ENCODE peak calls at places on chromosomes 4 and X, in nine cellular contexts. F is fibroblast of pulmonary artery; T is CD4-positive, alpha-beta T cell; U is astrocyte of the spinal cord; V is endothelial cell; Z is fibroblast of lung; W is RWPE1; P is NB4; I is osteocyte. H is an unnamed sample.

GRCh38 chr4:137523329-137523728 is 9.0 kb downstream of the PCDH18 start:
- DNase-seq in T (no peak), W (no peak), U (no peak), F (no peak), Z (no peak), P (no peak), V (no peak), I (no peak), H (no peak)

GRCh38 chr4:3767569-3768288 is 1.5 kb downstream of the ADRA2C start:
- DNase-seq in V (peak), T (no peak), W (no peak), F (peak), P (no peak), Z (peak), U (peak), I (no peak), H (peak)

GRCh38 chr4:181756451-181756850 is 486.8 kb upstream of the TENM3 start:
- DNase-seq in P (no peak), I (no peak), W (no peak), Z (no peak), T (no peak), V (no peak), U (no peak), F (no peak), H (no peak)

GRCh38 chr4:147157860-147158701 is 212.4 kb upstream of the TTC29 start:
- DNase-seq in F (peak), Z (peak), W (peak), T (no peak), V (peak), U (peak), P (no peak), I (peak), H (peak)

GRCh38 chr4:138405439-138405838 is 163.3 kb upstream of the SLC7A11 start:
- DNase-seq in W (peak), T (no peak), U (no peak), V (no peak), I (no peak), Z (peak), P (peak), F (peak), H (peak)

GRCh38 chr4:145484240-145484846 is 2.7 kb downstream of the SMAD1 start:
- DNase-seq in T (no peak), P (no peak), I (no peak), Z (no peak), U (no peak), W (no peak), V (no peak), F (no peak), H (no peak)

GRCh38 chrX:102765794-102766193 is 45.3 kb downstream of the GPRASP3 start:
- DNase-seq in P (no peak), F (peak), Z (peak), T (no peak), V (no peak), U (peak), I (no peak), W (no peak), H (peak)

GRCh38 chr4:74628808-74629616 is 165.3 kb downstream of the BTC start:
- DNase-seq in W (no peak), F (no peak), Z (no peak), P (peak), V (no peak), U (no peak), I (no peak), T (no peak), H (peak)

GRCh38 chrX:129750971-129751370 is 12.2 kb downstream of the XPNPEP2 start:
- DNase-seq in Z (no peak), T (no peak), F (no peak), P (no peak), V (no peak), I (no peak), W (no peak), U (no peak), H (peak)

GRCh38 chrX:39772057-39772832 is 325.5 kb downstream of the BCOR start:
- DNase-seq in W (peak), I (no peak), U (peak), Z (peak), T (peak), V (peak), P (peak), F (no peak), H (peak)

GRCh38 chr4:134278675-134279074 is 77.1 kb upstream of the PABPC4L start:
- DNase-seq in P (no peak), V (no peak), U (no peak), I (no peak), T (no peak), F (no peak), Z (peak), W (no peak), H (peak)

GRCh38 chrX:20231598-20231997 is 35.1 kb downstream of the RPS6KA3 start:
- DNase-seq in V (no peak), F (no peak), P (no peak), I (no peak), Z (peak), T (no peak), U (no peak), W (no peak), H (no peak)

GRCh38 chrX:153064061-153064460 is 7.8 kb downstream of the PNMA3 start:
- DNase-seq in T (no peak), W (no peak), V (no peak), U (no peak), F (no peak), P (no peak), Z (no peak), I (no peak), H (no peak)

GRCh38 chr4:151389316-151389715 is 19.7 kb upstream of the FHIP1A start:
- DNase-seq in Z (peak), I (no peak), U (no peak), T (no peak), V (no peak), F (no peak), P (no peak), W (no peak), H (no peak)

GRCh38 chr4:55272576-55272975 is 73.5 kb upstream of the SRD5A3 start:
- DNase-seq in T (no peak), W (no peak), V (no peak), P (no peak), F (no peak), I (no peak), U (no peak), Z (no peak), H (no peak)

GRCh38 chr4:106062452-106062875 is 167.2 kb downstream of the NPNT start:
- DNase-seq in V (no peak), Z (peak), P (no peak), T (no peak), W (peak), U (peak), F (peak), I (no peak), H (peak)

GRCh38 chr4:1406416-1406945 is at the start of gene NKX1-1:
- DNase-seq in V (no peak), T (no peak), W (no peak), Z (no peak), I (no peak), F (no peak), U (no peak), P (no peak), H (no peak)

GRCh38 chr4:5186584-5187170 is 135.4 kb downstream of the STK32B start:
- DNase-seq in T (no peak), I (no peak), Z (no peak), V (no peak), W (no peak), U (no peak), P (no peak), F (no peak), H (no peak)

GRCh38 chr4:3651267-3651846 is 114.8 kb upstream of the ADRA2C start:
- DNase-seq in P (no peak), Z (no peak), I (no peak), U (no peak), T (no peak), V (no peak), W (no peak), F (no peak), H (no peak)

GRCh38 chr4:170591076-170591475 is 501.3 kb upstream of the AADAT start:
- DNase-seq in Z (peak), F (no peak), T (no peak), V (no peak), U (no peak), W (no peak), P (no peak), I (no peak), H (no peak)

GRCh38 chrX:40912576-40912975 is 172.7 kb upstream of the USP9X start:
- DNase-seq in T (no peak), V (no peak), I (no peak), Z (no peak), F (no peak), W (peak), P (no peak), U (no peak), H (no peak)

GRCh38 chrX:154368630-154369452 is 5.6 kb downstream of the FLNA start:
- DNase-seq in I (peak), F (peak), V (no peak), W (peak), Z (peak), P (peak), U (peak), T (peak), H (peak)

GRCh38 chr4:168269879-168270278 is 48.7 kb downstream of the DDX60 start:
- DNase-seq in Z (no peak), T (no peak), W (no peak), U (no peak), P (no peak), V (no peak), F (no peak), I (no peak), H (no peak)

GRCh38 chr4:189305500-189305899 is 635.2 kb upstream of the FRG1 start:
- DNase-seq in F (no peak), T (no peak), V (no peak), P (no peak), I (no peak), W (no peak), U (no peak), Z (no peak), H (no peak)

GRCh38 chr4:82500830-82501229 is 61.0 kb downstream of the TMEM150C start:
- DNase-seq in V (no peak), F (no peak), T (no peak), U (no peak), P (no peak), W (no peak), Z (no peak), I (no peak), H (no peak)

GRCh38 chr4:106614446-106614845 is 245.9 kb upstream of the GIMD1 start:
- DNase-seq in W (no peak), I (no peak), Z (peak), P (no peak), F (no peak), U (peak), T (no peak), V (no peak), H (no peak)

GRCh38 chr4:23035521-23036056 is 342.9 kb downstream of the GBA3 start:
- DNase-seq in Z (no peak), W (no peak), U (no peak), P (no peak), F (no peak), I (no peak), V (no peak), T (no peak), H (no peak)

DNA sequence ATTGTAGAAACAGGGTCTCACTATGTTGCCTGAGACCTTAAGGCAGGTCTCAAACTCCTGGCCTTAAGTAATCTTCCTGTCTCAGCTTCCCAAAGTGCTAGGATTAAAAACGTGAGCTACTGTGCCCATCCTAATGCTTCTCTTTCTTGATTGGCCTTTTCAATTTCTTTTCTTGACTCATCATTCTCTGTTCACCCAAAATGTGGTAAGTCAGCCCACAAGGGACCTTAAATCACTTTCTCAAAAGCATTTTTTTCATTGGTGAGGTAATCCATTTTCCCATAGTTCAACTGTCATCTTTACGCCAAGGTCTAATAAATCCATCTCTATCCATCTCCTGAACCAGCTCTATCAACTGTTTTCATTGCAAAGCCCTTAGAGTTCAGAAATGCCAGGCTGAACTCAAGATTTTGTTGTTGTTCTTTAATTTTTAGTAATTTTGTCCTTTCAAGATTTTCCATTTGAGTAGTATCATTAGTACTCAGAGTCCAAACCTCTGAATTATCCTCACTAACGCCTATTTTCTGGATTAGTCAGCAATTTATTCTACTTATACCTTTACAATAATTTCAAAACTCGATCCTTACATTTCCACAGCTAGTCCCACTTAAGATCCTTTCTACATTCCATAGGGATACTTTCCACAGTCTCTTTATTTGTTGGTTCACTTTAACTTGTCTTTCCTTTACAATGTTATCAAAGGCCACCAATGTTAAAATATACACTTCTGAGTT is 528.6 kb downstream of the IL15 start:
- DNase-seq in W (no peak), I (no peak), V (no peak), P (no peak), Z (no peak), T (no peak), U (no peak), F (no peak), H (no peak)
- TF ChIP-seq CTCF in W (no peak), I (no peak), V (no peak), P (no peak), Z (no peak), T (no peak), U (no peak), F (no peak), H (no peak)

GRCh38 chr4:176593943-176594342 is 198.8 kb downstream of the VEGFC start:
- DNase-seq in F (no peak), I (no peak), W (no peak), P (no peak), Z (no peak), V (no peak), U (no peak), T (no peak), H (no peak)

GRCh38 chr4:176588436-176588835 is 204.3 kb downstream of the VEGFC start:
- DNase-seq in T (no peak), I (no peak), F (no peak), W (no peak), P (no peak), Z (no peak), U (no peak), V (no peak), H (no peak)

GRCh38 chr4:176587920-176588319 is 204.8 kb downstream of the VEGFC start:
- DNase-seq in W (no peak), T (no peak), Z (peak), I (no peak), U (peak), P (peak), V (no peak), F (peak), H (peak)

DNA sequence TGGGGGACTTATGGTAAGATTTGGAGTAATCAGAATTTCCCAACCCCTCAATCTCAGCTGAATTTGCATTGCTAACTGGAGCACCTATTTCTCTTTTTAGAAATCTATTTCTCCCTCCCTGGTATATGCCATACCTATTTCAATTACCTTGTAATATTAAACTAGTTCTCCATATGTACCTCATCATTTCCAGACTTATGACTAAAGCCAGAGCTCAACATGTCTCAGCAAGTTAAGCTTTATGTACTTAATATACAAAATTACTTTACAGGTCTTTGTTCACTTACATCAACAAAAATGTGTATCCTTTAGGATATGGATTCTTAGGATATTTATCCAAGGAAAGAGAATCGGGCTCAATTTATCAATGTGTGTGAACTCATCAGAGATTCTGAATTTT is 199.7 kb downstream of the VEGFC start:
- DNase-seq in P (no peak), V (no peak), Z (no peak), I (no peak), U (no peak), F (no peak), T (no peak), W (no peak), H (no peak)
- TF ChIP-seq CTCF in P (no peak), V (no peak), Z (no peak), I (no peak), U (no peak), F (no peak), T (no peak), W (no peak), H (no peak)

DNA sequence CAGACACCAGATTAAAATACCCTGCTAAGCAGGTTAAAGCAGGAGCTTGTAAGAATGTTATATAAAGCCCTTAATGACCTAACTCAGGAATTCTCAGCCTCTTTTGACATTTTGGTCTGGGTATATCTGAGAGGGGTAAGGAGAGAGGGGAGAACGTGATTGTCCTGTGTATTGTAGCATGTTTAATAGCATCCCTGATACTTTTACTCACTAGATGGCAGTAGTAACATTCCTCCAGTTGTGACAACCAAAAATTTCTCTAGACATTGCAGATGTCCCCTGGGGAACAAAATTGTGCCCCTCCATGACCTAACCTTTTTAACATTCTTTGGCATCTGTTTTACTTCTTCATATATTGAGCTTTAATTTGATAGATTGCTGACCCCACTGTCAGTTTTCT is 17.9 kb downstream of the SMARCA5 start:
- DNase-seq in W (no peak), T (no peak), V (no peak), U (peak), Z (no peak), F (peak), P (peak), I (no peak), H (no peak)
- TF ChIP-seq CTCF in W (peak), T (no peak), V (no peak), U (peak), Z (peak), F (peak), P (no peak), I (peak), H (peak)

GRCh38 chr4:184096561-184097239 is 121.0 kb downstream of the ENPP6 start:
- DNase-seq in P (no peak), U (no peak), T (no peak), Z (peak), V (no peak), I (no peak), F (no peak), W (no peak), H (peak)

GRCh38 chr4:184099541-184099966 is 118.1 kb downstream of the ENPP6 start:
- DNase-seq in W (no peak), F (no peak), P (no peak), I (no peak), U (no peak), Z (no peak), V (no peak), T (no peak), H (no peak)

GRCh38 chr4:184097815-184098214 is 119.9 kb downstream of the ENPP6 start:
- DNase-seq in P (no peak), V (no peak), I (no peak), Z (no peak), F (no peak), W (no peak), T (no peak), U (no peak), H (no peak)

GRCh38 chr4:184099033-184099432 is 118.6 kb downstream of the ENPP6 start:
- DNase-seq in V (no peak), U (no peak), Z (no peak), P (no peak), I (no peak), T (no peak), F (no peak), W (no peak), H (no peak)

GRCh38 chr4:184097240-184097619 is 120.4 kb downstream of the ENPP6 start:
- DNase-seq in Z (no peak), F (no peak), W (no peak), P (no peak), I (no peak), V (peak), T (no peak), U (no peak), H (no peak)
- TF ChIP-seq CTCF in Z (peak), F (no peak), W (no peak), P (no peak), I (no peak), V (peak), T (no peak), U (no peak), H (no peak)

GRCh38 chrX:147803948-147804347 is 107.8 kb upstream of the FMR1 start:
- DNase-seq in P (peak), T (no peak), W (peak), V (peak), I (no peak), F (peak), Z (no peak), U (peak), H (no peak)
- TF ChIP-seq CTCF in P (peak), T (no peak), W (no peak), V (no peak), I (peak), F (no peak), Z (no peak), U (no peak), H (no peak)

GRCh38 chr4:26233350-26233749 is 87.5 kb upstream of the RBPJ start:
- DNase-seq in P (no peak), Z (no peak), W (no peak), I (no peak), V (no peak), T (no peak), F (no peak), U (no peak), H (no peak)

GRCh38 chr4:26237916-26238315 is 82.9 kb upstream of the RBPJ start:
- DNase-seq in U (no peak), P (no peak), T (no peak), Z (no peak), I (no peak), V (no peak), W (no peak), F (no peak), H (no peak)

GRCh38 chr4:26238426-26238781 is 82.4 kb upstream of the RBPJ start:
- DNase-seq in P (no peak), I (no peak), V (no peak), W (no peak), F (no peak), Z (no peak), T (no peak), U (no peak), H (no peak)

GRCh38 chr4:26238782-26239647 is 81.8 kb upstream of the RBPJ start:
- DNase-seq in Z (peak), I (no peak), F (peak), T (no peak), U (peak), V (no peak), W (no peak), P (no peak), H (peak)

DNA sequence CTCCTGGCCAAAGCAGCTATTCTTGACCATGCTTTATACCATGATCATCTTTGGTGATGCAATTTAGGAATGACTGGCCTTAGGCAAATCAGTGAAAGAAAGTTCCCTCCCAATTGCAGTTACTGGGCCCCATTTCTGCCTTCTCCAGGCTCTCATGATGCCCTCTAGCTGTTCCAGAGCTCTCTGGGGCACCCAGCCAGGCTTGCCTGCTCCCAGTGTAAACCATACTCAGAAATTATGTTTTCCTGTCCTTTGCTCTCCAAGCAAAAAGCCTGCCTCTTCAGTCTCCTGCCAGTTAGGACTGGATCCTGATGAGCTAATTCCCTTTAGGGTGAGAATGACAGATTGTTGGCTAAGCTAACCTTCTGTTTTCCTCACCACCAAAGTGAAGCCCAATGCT is 85.3 kb upstream of the RBPJ start:
- DNase-seq in P (peak), Z (peak), F (peak), I (peak), T (no peak), U (peak), W (peak), V (no peak), H (peak)
- TF ChIP-seq CTCF in P (peak), Z (peak), F (peak), I (peak), T (no peak), U (peak), W (no peak), V (no peak), H (no peak)

H was measured in fibroblast of villous mesenchyme.